ENCODE peak calls at places on chromosome 7, in six cellular contexts. R, M, B, Z, L and P are unnamed samples.

GRCh38 chr7:2845193-2845592 is 1.1 kb upstream of the GNA12 start:
- DNase-seq in R (no peak), M (no peak), B (no peak), Z (no peak), L (no peak), P (no peak)

GRCh38 chr7:139046143-139046542 is 10.3 kb upstream of the ZC3HAV1L start:
- DNase-seq in R (no peak), M (no peak), B (no peak), Z (no peak), L (no peak), P (no peak)

GRCh38 chr7:2002561-2003450 is 229.9 kb downstream of the MAD1L1 start:
- DNase-seq in R (peak; percentile 8), M (no peak), B (no peak), Z (no peak), L (no peak), P (no peak)

GRCh38 chr7:44308741-44309270 is 16.6 kb downstream of the CAMK2B start:
- DNase-seq in R (no peak), M (no peak), B (no peak), Z (no peak), L (no peak), P (no peak)

GRCh38 chr7:11192506-11192905 is 218.8 kb downstream of the PHF14 start:
- DNase-seq in R (no peak), M (no peak), B (no peak), Z (no peak), L (no peak), P (no peak)

GRCh38 chr7:130912910-130913720 is 179.1 kb upstream of the KLF14 start:
- DNase-seq in R (peak; percentile 61), M (peak; percentile 100), B (peak; percentile 50), Z (peak; percentile 68), L (peak; percentile 96), P (peak; percentile 95)

GRCh38 chr7:151309306-151309705 is 32.3 kb upstream of the NUB1 start:
- DNase-seq in R (no peak), M (peak; percentile 16), B (no peak), Z (no peak), L (peak; percentile 80), P (no peak)

GRCh38 chr7:107505997-107506682 is 36.3 kb downstream of the GPR22 start:
- DNase-seq in R (no peak), M (peak; percentile 87), B (peak; percentile 95), Z (peak; percentile 74), L (no peak), P (peak; percentile 88)

GRCh38 chr7:140062118-140062527 is 628 bp downstream of the PARP12 start:
- DNase-seq in R (no peak), M (peak; percentile 38), B (peak; percentile 40), Z (peak; percentile 60), L (no peak), P (peak; percentile 28)

GRCh38 chr7:157900011-157900410 is 563.2 kb downstream of the DNAJB6 start:
- DNase-seq in R (no peak), M (no peak), B (peak; percentile 76), Z (no peak), L (no peak), P (no peak)

GRCh38 chr7:105613611-105614330 is 32.5 kb upstream of the EFCAB10 start:
- DNase-seq in R (no peak), M (no peak), B (no peak), Z (no peak), L (no peak), P (no peak)

GRCh38 chr7:34365011-34365410 is 293.0 kb upstream of the NPSR1 start:
- DNase-seq in R (no peak), M (no peak), B (no peak), Z (no peak), L (no peak), P (peak; percentile 13)

GRCh38 chr7:29343379-29343778 is 148.8 kb downstream of the CHN2 start:
- DNase-seq in R (no peak), M (no peak), B (no peak), Z (no peak), L (no peak), P (no peak)

GRCh38 chr7:1169409-1170368 is 9.7 kb upstream of the ZFAND2A start:
- DNase-seq in R (peak; percentile 74), M (peak; percentile 63), B (no peak), Z (peak; percentile 84), L (peak; percentile 37), P (peak; percentile 56)

GRCh38 chr7:100675581-100676350 is 2.2 kb downstream of the GNB2 start:
- DNase-seq in R (peak; percentile 75), M (peak; percentile 80), B (peak; percentile 39), Z (peak; percentile 82), L (peak; percentile 67), P (peak; percentile 51)

GRCh38 chr7:122864838-122865237 is 21.4 kb downstream of the CADPS2 start:
- DNase-seq in R (no peak), M (no peak), B (no peak), Z (no peak), L (no peak), P (no peak)

GRCh38 chr7:72099784-72100183 is 312.4 kb downstream of the CALN1 start:
- DNase-seq in R (no peak), M (no peak), B (no peak), Z (no peak), L (no peak), P (no peak)

GRCh38 chr7:6172331-6173295 is 99.8 kb downstream of the CYTH3 start:
- DNase-seq in R (no peak), M (peak; percentile 77), B (no peak), Z (no peak), L (peak; percentile 17), P (no peak)

GRCh38 chr7:85733163-85733915 is 546.5 kb upstream of the SEMA3D start:
- DNase-seq in R (no peak), M (peak; percentile 73), B (no peak), Z (no peak), L (no peak), P (no peak)

GRCh38 chr7:137953692-137954470 is 48.0 kb downstream of the CREB3L2 start:
- DNase-seq in R (no peak), M (peak; percentile 88), B (peak; percentile 62), Z (no peak), L (peak; percentile 85), P (peak; percentile 53)

GRCh38 chr7:155438778-155439177 is 19.2 kb upstream of the EN2 start:
- DNase-seq in R (no peak), M (no peak), B (no peak), Z (no peak), L (no peak), P (no peak)

GRCh38 chr7:5699951-5700384 is 81.5 kb downstream of the RNF216 start:
- DNase-seq in R (no peak), M (peak; percentile 76), B (no peak), Z (no peak), L (no peak), P (no peak)

GRCh38 chr7:24943096-24943948 is 36.7 kb downstream of the OSBPL3 start:
- DNase-seq in R (no peak), M (no peak), B (no peak), Z (no peak), L (no peak), P (no peak)

GRCh38 chr7:74627699-74628411 is 29.7 kb upstream of the GTF2I start:
- DNase-seq in R (peak; percentile 77), M (no peak), B (peak; percentile 50), Z (peak; percentile 50), L (no peak), P (no peak)

GRCh38 chr7:47893238-47893637 is 55.0 kb downstream of the PKD1L1 start:
- DNase-seq in R (no peak), M (no peak), B (no peak), Z (no peak), L (no peak), P (peak; percentile 31)